ENCODE peak calls at places on chromosomes 2 and 18, in eight cellular contexts. One of them, this sample, is unnamed.

GRCh38 chr2:7792031-7792651 is 874.9 kb downstream of the RNF144A start:
- DNase-seq in sciatic nerve: no peak
- DNase-seq in KG1: no peak
- DNase-seq in keratinocyte: no peak
- DNase-seq in fibroblast of lung: peak; percentile 6
- DNase-seq in substantia nigra: no peak
- DNase-seq in D341Med: no peak
- DNase-seq in stimulated activated CD8-positive, alpha-beta memory T cell treated with anti-CD3 and anti-CD28 coated beads, Interleukin-12 subunit alpha, Interleukin-12 subunit beta, amount 100 ng/mL, for 1 hour: no peak
- DNase-seq in this sample: no peak

GRCh38 chr2:194714541-194714940 is 942.5 kb upstream of the SLC39A10 start:
- DNase-seq in sciatic nerve: no peak
- DNase-seq in KG1: no peak
- DNase-seq in keratinocyte: no peak
- DNase-seq in fibroblast of lung: no peak
- DNase-seq in substantia nigra: no peak
- DNase-seq in D341Med: no peak
- DNase-seq in stimulated activated CD8-positive, alpha-beta memory T cell treated with anti-CD3 and anti-CD28 coated beads, Interleukin-12 subunit alpha, Interleukin-12 subunit beta, amount 100 ng/mL, for 1 hour: no peak
- DNase-seq in this sample: no peak

GRCh38 chr2:40164736-40165502 is 287.0 kb downstream of the SLC8A1 start:
- DNase-seq in sciatic nerve: no peak
- DNase-seq in KG1: no peak
- DNase-seq in keratinocyte: no peak
- DNase-seq in fibroblast of lung: no peak
- DNase-seq in substantia nigra: no peak
- DNase-seq in D341Med: no peak
- DNase-seq in stimulated activated CD8-positive, alpha-beta memory T cell treated with anti-CD3 and anti-CD28 coated beads, Interleukin-12 subunit alpha, Interleukin-12 subunit beta, amount 100 ng/mL, for 1 hour: no peak
- DNase-seq in this sample: no peak

GRCh38 chr2:18119883-18120282 is 241.4 kb downstream of the KCNS3 start:
- DNase-seq in sciatic nerve: no peak
- DNase-seq in KG1: no peak
- DNase-seq in keratinocyte: no peak
- DNase-seq in fibroblast of lung: peak; percentile 87
- DNase-seq in substantia nigra: no peak
- DNase-seq in D341Med: no peak
- DNase-seq in stimulated activated CD8-positive, alpha-beta memory T cell treated with anti-CD3 and anti-CD28 coated beads, Interleukin-12 subunit alpha, Interleukin-12 subunit beta, amount 100 ng/mL, for 1 hour: no peak
- DNase-seq in this sample: no peak

GRCh38 chr2:240899468-240899865 is 3.5 kb upstream of the MAB21L4 start:
- DNase-seq in sciatic nerve: no peak
- DNase-seq in KG1: no peak
- DNase-seq in keratinocyte: no peak
- DNase-seq in fibroblast of lung: no peak
- DNase-seq in substantia nigra: no peak
- DNase-seq in D341Med: no peak
- DNase-seq in stimulated activated CD8-positive, alpha-beta memory T cell treated with anti-CD3 and anti-CD28 coated beads, Interleukin-12 subunit alpha, Interleukin-12 subunit beta, amount 100 ng/mL, for 1 hour: no peak
- DNase-seq in this sample: no peak

GRCh38 chr2:104091894-104092293 is 762.0 kb upstream of the POU3F3 start:
- DNase-seq in sciatic nerve: no peak
- DNase-seq in KG1: no peak
- DNase-seq in keratinocyte: no peak
- DNase-seq in fibroblast of lung: no peak
- DNase-seq in substantia nigra: no peak
- DNase-seq in D341Med: no peak
- DNase-seq in stimulated activated CD8-positive, alpha-beta memory T cell treated with anti-CD3 and anti-CD28 coated beads, Interleukin-12 subunit alpha, Interleukin-12 subunit beta, amount 100 ng/mL, for 1 hour: no peak
- DNase-seq in this sample: no peak

GRCh38 chr2:9217838-9218770 is 11.5 kb downstream of the ASAP2 start:
- DNase-seq in sciatic nerve: no peak
- DNase-seq in KG1: no peak
- DNase-seq in keratinocyte: no peak
- DNase-seq in fibroblast of lung: peak; percentile 49
- DNase-seq in substantia nigra: no peak
- DNase-seq in D341Med: no peak
- DNase-seq in stimulated activated CD8-positive, alpha-beta memory T cell treated with anti-CD3 and anti-CD28 coated beads, Interleukin-12 subunit alpha, Interleukin-12 subunit beta, amount 100 ng/mL, for 1 hour: no peak
- DNase-seq in this sample: no peak

GRCh38 chr2:128691526-128691925 is 372.9 kb upstream of the HS6ST1 start:
- DNase-seq in sciatic nerve: no peak
- DNase-seq in KG1: no peak
- DNase-seq in keratinocyte: no peak
- DNase-seq in fibroblast of lung: no peak
- DNase-seq in substantia nigra: no peak
- DNase-seq in D341Med: no peak
- DNase-seq in stimulated activated CD8-positive, alpha-beta memory T cell treated with anti-CD3 and anti-CD28 coated beads, Interleukin-12 subunit alpha, Interleukin-12 subunit beta, amount 100 ng/mL, for 1 hour: no peak
- DNase-seq in this sample: no peak

GRCh38 chr2:1538663-1539062 is 125.4 kb downstream of the TPO start:
- DNase-seq in sciatic nerve: no peak
- DNase-seq in KG1: no peak
- DNase-seq in keratinocyte: no peak
- DNase-seq in fibroblast of lung: peak; percentile 15
- DNase-seq in substantia nigra: no peak
- DNase-seq in D341Med: no peak
- DNase-seq in stimulated activated CD8-positive, alpha-beta memory T cell treated with anti-CD3 and anti-CD28 coated beads, Interleukin-12 subunit alpha, Interleukin-12 subunit beta, amount 100 ng/mL, for 1 hour: no peak
- DNase-seq in this sample: no peak

GRCh38 chr2:216559625-216560156 is 61.0 kb downstream of the RPL37A start:
- DNase-seq in sciatic nerve: no peak
- DNase-seq in KG1: no peak
- DNase-seq in keratinocyte: no peak
- DNase-seq in fibroblast of lung: peak; percentile 75
- DNase-seq in substantia nigra: no peak
- DNase-seq in D341Med: no peak
- DNase-seq in stimulated activated CD8-positive, alpha-beta memory T cell treated with anti-CD3 and anti-CD28 coated beads, Interleukin-12 subunit alpha, Interleukin-12 subunit beta, amount 100 ng/mL, for 1 hour: no peak
- DNase-seq in this sample: no peak

GRCh38 chr2:16617282-16618266 is 48.1 kb downstream of the CYRIA start:
- DNase-seq in sciatic nerve: no peak
- DNase-seq in KG1: no peak
- DNase-seq in keratinocyte: no peak
- DNase-seq in fibroblast of lung: peak; percentile 34
- DNase-seq in substantia nigra: no peak
- DNase-seq in D341Med: no peak
- DNase-seq in stimulated activated CD8-positive, alpha-beta memory T cell treated with anti-CD3 and anti-CD28 coated beads, Interleukin-12 subunit alpha, Interleukin-12 subunit beta, amount 100 ng/mL, for 1 hour: no peak
- DNase-seq in this sample: no peak

GRCh38 chr2:174573621-174574081 is 24.0 kb downstream of the WIPF1 start:
- DNase-seq in sciatic nerve: no peak
- DNase-seq in KG1: no peak
- DNase-seq in keratinocyte: no peak
- DNase-seq in fibroblast of lung: no peak
- DNase-seq in substantia nigra: peak; percentile 15
- DNase-seq in D341Med: no peak
- DNase-seq in stimulated activated CD8-positive, alpha-beta memory T cell treated with anti-CD3 and anti-CD28 coated beads, Interleukin-12 subunit alpha, Interleukin-12 subunit beta, amount 100 ng/mL, for 1 hour: no peak
- DNase-seq in this sample: no peak

GRCh38 chr18:24915547-24915946 is 436.4 kb downstream of the ZNF521 start:
- DNase-seq in sciatic nerve: no peak
- DNase-seq in KG1: no peak
- DNase-seq in keratinocyte: no peak
- DNase-seq in fibroblast of lung: peak; percentile 54
- DNase-seq in substantia nigra: no peak
- DNase-seq in D341Med: no peak
- DNase-seq in stimulated activated CD8-positive, alpha-beta memory T cell treated with anti-CD3 and anti-CD28 coated beads, Interleukin-12 subunit alpha, Interleukin-12 subunit beta, amount 100 ng/mL, for 1 hour: no peak
- DNase-seq in this sample: no peak

GRCh38 chr2:108194409-108195132 is 45.2 kb upstream of the SULT1C3 start:
- DNase-seq in sciatic nerve: no peak
- DNase-seq in KG1: no peak
- DNase-seq in keratinocyte: no peak
- DNase-seq in fibroblast of lung: no peak
- DNase-seq in substantia nigra: no peak
- DNase-seq in D341Med: no peak
- DNase-seq in stimulated activated CD8-positive, alpha-beta memory T cell treated with anti-CD3 and anti-CD28 coated beads, Interleukin-12 subunit alpha, Interleukin-12 subunit beta, amount 100 ng/mL, for 1 hour: no peak
- DNase-seq in this sample: no peak

GRCh38 chr2:163686289-163686688 is 49.5 kb downstream of the FIGN start:
- DNase-seq in sciatic nerve: no peak
- DNase-seq in KG1: no peak
- DNase-seq in keratinocyte: no peak
- DNase-seq in fibroblast of lung: no peak
- DNase-seq in substantia nigra: no peak
- DNase-seq in D341Med: no peak
- DNase-seq in stimulated activated CD8-positive, alpha-beta memory T cell treated with anti-CD3 and anti-CD28 coated beads, Interleukin-12 subunit alpha, Interleukin-12 subunit beta, amount 100 ng/mL, for 1 hour: no peak
- DNase-seq in this sample: no peak

GRCh38 chr2:128008089-128008672 is 19.7 kb downstream of the SAP130 start:
- DNase-seq in sciatic nerve: no peak
- DNase-seq in KG1: no peak
- DNase-seq in keratinocyte: no peak
- DNase-seq in fibroblast of lung: no peak
- DNase-seq in substantia nigra: no peak
- DNase-seq in D341Med: no peak
- DNase-seq in stimulated activated CD8-positive, alpha-beta memory T cell treated with anti-CD3 and anti-CD28 coated beads, Interleukin-12 subunit alpha, Interleukin-12 subunit beta, amount 100 ng/mL, for 1 hour: no peak
- DNase-seq in this sample: no peak

GRCh38 chr2:72959995-72960981 is 43.0 kb downstream of the EMX1 start:
- DNase-seq in sciatic nerve: no peak
- DNase-seq in KG1: no peak
- DNase-seq in keratinocyte: no peak
- DNase-seq in fibroblast of lung: no peak
- DNase-seq in substantia nigra: no peak
- DNase-seq in D341Med: no peak
- DNase-seq in stimulated activated CD8-positive, alpha-beta memory T cell treated with anti-CD3 and anti-CD28 coated beads, Interleukin-12 subunit alpha, Interleukin-12 subunit beta, amount 100 ng/mL, for 1 hour: no peak
- DNase-seq in this sample: no peak

GRCh38 chr2:85852979-85853498 is 35.8 kb downstream of the ST3GAL5 start:
- DNase-seq in sciatic nerve: no peak
- DNase-seq in KG1: no peak
- DNase-seq in keratinocyte: no peak
- DNase-seq in fibroblast of lung: no peak
- DNase-seq in substantia nigra: no peak
- DNase-seq in D341Med: no peak
- DNase-seq in stimulated activated CD8-positive, alpha-beta memory T cell treated with anti-CD3 and anti-CD28 coated beads, Interleukin-12 subunit alpha, Interleukin-12 subunit beta, amount 100 ng/mL, for 1 hour: peak; percentile 55
- DNase-seq in this sample: no peak

GRCh38 chr2:230830428-230830827 is 34.3 kb upstream of the ITM2C start:
- DNase-seq in sciatic nerve: no peak
- DNase-seq in KG1: no peak
- DNase-seq in keratinocyte: no peak
- DNase-seq in fibroblast of lung: no peak
- DNase-seq in substantia nigra: no peak
- DNase-seq in D341Med: no peak
- DNase-seq in stimulated activated CD8-positive, alpha-beta memory T cell treated with anti-CD3 and anti-CD28 coated beads, Interleukin-12 subunit alpha, Interleukin-12 subunit beta, amount 100 ng/mL, for 1 hour: no peak
- DNase-seq in this sample: no peak

GRCh38 chr2:204570449-204570848 is 25.2 kb downstream of the PARD3B start:
- DNase-seq in sciatic nerve: no peak
- DNase-seq in KG1: no peak
- DNase-seq in keratinocyte: no peak
- DNase-seq in fibroblast of lung: no peak
- DNase-seq in substantia nigra: no peak
- DNase-seq in D341Med: no peak
- DNase-seq in stimulated activated CD8-positive, alpha-beta memory T cell treated with anti-CD3 and anti-CD28 coated beads, Interleukin-12 subunit alpha, Interleukin-12 subunit beta, amount 100 ng/mL, for 1 hour: no peak
- DNase-seq in this sample: no peak

GRCh38 chr2:241741016-241741415 is 6.6 kb downstream of the D2HGDH start:
- DNase-seq in sciatic nerve: no peak
- DNase-seq in KG1: no peak
- DNase-seq in keratinocyte: no peak
- DNase-seq in fibroblast of lung: peak; percentile 10
- DNase-seq in substantia nigra: no peak
- DNase-seq in D341Med: no peak
- DNase-seq in stimulated activated CD8-positive, alpha-beta memory T cell treated with anti-CD3 and anti-CD28 coated beads, Interleukin-12 subunit alpha, Interleukin-12 subunit beta, amount 100 ng/mL, for 1 hour: no peak
- DNase-seq in this sample: no peak

GRCh38 chr18:60538891-60539290 is 166.3 kb upstream of the MC4R start:
- DNase-seq in sciatic nerve: no peak
- DNase-seq in KG1: no peak
- DNase-seq in keratinocyte: no peak
- DNase-seq in fibroblast of lung: no peak
- DNase-seq in substantia nigra: no peak
- DNase-seq in D341Med: no peak
- DNase-seq in stimulated activated CD8-positive, alpha-beta memory T cell treated with anti-CD3 and anti-CD28 coated beads, Interleukin-12 subunit alpha, Interleukin-12 subunit beta, amount 100 ng/mL, for 1 hour: no peak
- DNase-seq in this sample: no peak

GRCh38 chr2:150916997-150917396 is 344.7 kb downstream of the RBM43 start:
- DNase-seq in sciatic nerve: no peak
- DNase-seq in KG1: no peak
- DNase-seq in keratinocyte: peak; percentile 26
- DNase-seq in fibroblast of lung: peak; percentile 66
- DNase-seq in substantia nigra: no peak
- DNase-seq in D341Med: no peak
- DNase-seq in stimulated activated CD8-positive, alpha-beta memory T cell treated with anti-CD3 and anti-CD28 coated beads, Interleukin-12 subunit alpha, Interleukin-12 subunit beta, amount 100 ng/mL, for 1 hour: no peak
- DNase-seq in this sample: no peak

GRCh38 chr2:5690718-5691658 is 1.2 kb upstream of the SOX11 start:
- DNase-seq in sciatic nerve: no peak
- DNase-seq in KG1: no peak
- DNase-seq in keratinocyte: no peak
- DNase-seq in fibroblast of lung: peak; percentile 78
- DNase-seq in substantia nigra: no peak
- DNase-seq in D341Med: peak; percentile 80
- DNase-seq in stimulated activated CD8-positive, alpha-beta memory T cell treated with anti-CD3 and anti-CD28 coated beads, Interleukin-12 subunit alpha, Interleukin-12 subunit beta, amount 100 ng/mL, for 1 hour: no peak
- DNase-seq in this sample: no peak

GRCh38 chr2:238706673-238707072 is 141.2 kb upstream of the TWIST2 start:
- DNase-seq in sciatic nerve: no peak
- DNase-seq in KG1: no peak
- DNase-seq in keratinocyte: no peak
- DNase-seq in fibroblast of lung: no peak
- DNase-seq in substantia nigra: no peak
- DNase-seq in D341Med: no peak
- DNase-seq in stimulated activated CD8-positive, alpha-beta memory T cell treated with anti-CD3 and anti-CD28 coated beads, Interleukin-12 subunit alpha, Interleukin-12 subunit beta, amount 100 ng/mL, for 1 hour: no peak
- DNase-seq in this sample: no peak

GRCh38 chr2:75432761-75433361 is 127.9 kb downstream of the EVA1A start:
- DNase-seq in sciatic nerve: no peak
- DNase-seq in KG1: no peak
- DNase-seq in keratinocyte: no peak
- DNase-seq in fibroblast of lung: peak; percentile 81
- DNase-seq in substantia nigra: no peak
- DNase-seq in D341Med: no peak
- DNase-seq in stimulated activated CD8-positive, alpha-beta memory T cell treated with anti-CD3 and anti-CD28 coated beads, Interleukin-12 subunit alpha, Interleukin-12 subunit beta, amount 100 ng/mL, for 1 hour: no peak
- DNase-seq in this sample: no peak

GRCh38 chr18:24964213-24964612 is 387.8 kb downstream of the ZNF521 start:
- DNase-seq in sciatic nerve: no peak
- DNase-seq in KG1: no peak
- DNase-seq in keratinocyte: no peak
- DNase-seq in fibroblast of lung: no peak
- DNase-seq in substantia nigra: no peak
- DNase-seq in D341Med: no peak
- DNase-seq in stimulated activated CD8-positive, alpha-beta memory T cell treated with anti-CD3 and anti-CD28 coated beads, Interleukin-12 subunit alpha, Interleukin-12 subunit beta, amount 100 ng/mL, for 1 hour: no peak
- DNase-seq in this sample: no peak

GRCh38 chr18:59744271-59744721 is 47.1 kb upstream of the CCBE1 start:
- DNase-seq in sciatic nerve: no peak
- DNase-seq in KG1: no peak
- DNase-seq in keratinocyte: peak; percentile 15
- DNase-seq in fibroblast of lung: peak; percentile 98
- DNase-seq in substantia nigra: no peak
- DNase-seq in D341Med: no peak
- DNase-seq in stimulated activated CD8-positive, alpha-beta memory T cell treated with anti-CD3 and anti-CD28 coated beads, Interleukin-12 subunit alpha, Interleukin-12 subunit beta, amount 100 ng/mL, for 1 hour: no peak
- DNase-seq in this sample: no peak

GRCh38 chr2:161946489-161947107 is 127.4 kb downstream of the DPP4 start:
- DNase-seq in sciatic nerve: no peak
- DNase-seq in KG1: peak; percentile 11
- DNase-seq in keratinocyte: no peak
- DNase-seq in fibroblast of lung: peak; percentile 15
- DNase-seq in substantia nigra: no peak
- DNase-seq in D341Med: no peak
- DNase-seq in stimulated activated CD8-positive, alpha-beta memory T cell treated with anti-CD3 and anti-CD28 coated beads, Interleukin-12 subunit alpha, Interleukin-12 subunit beta, amount 100 ng/mL, for 1 hour: no peak
- DNase-seq in this sample: no peak

GRCh38 chr2:96715658-96716057 is 24.2 kb downstream of the LMAN2L start:
- DNase-seq in sciatic nerve: no peak
- DNase-seq in KG1: no peak
- DNase-seq in keratinocyte: no peak
- DNase-seq in fibroblast of lung: no peak
- DNase-seq in substantia nigra: no peak
- DNase-seq in D341Med: no peak
- DNase-seq in stimulated activated CD8-positive, alpha-beta memory T cell treated with anti-CD3 and anti-CD28 coated beads, Interleukin-12 subunit alpha, Interleukin-12 subunit beta, amount 100 ng/mL, for 1 hour: no peak
- DNase-seq in this sample: no peak

GRCh38 chr2:219296142-219296541 is 13.1 kb downstream of the PTPRN start:
- DNase-seq in sciatic nerve: no peak
- DNase-seq in KG1: no peak
- DNase-seq in keratinocyte: no peak
- DNase-seq in fibroblast of lung: no peak
- DNase-seq in substantia nigra: no peak
- DNase-seq in D341Med: no peak
- DNase-seq in stimulated activated CD8-positive, alpha-beta memory T cell treated with anti-CD3 and anti-CD28 coated beads, Interleukin-12 subunit alpha, Interleukin-12 subunit beta, amount 100 ng/mL, for 1 hour: no peak
- DNase-seq in this sample: no peak

This sample was measured in RWPE2.